ENCODE peak calls at places on chromosomes 12 and 14, in eight cellular contexts. M, A, U, X, D, C, E and P are unnamed samples.

GRCh38 chr12:15268927-15269552 is 47.8 kb upstream of the RERG start:
- DNase-seq in D (no peak), X (no peak), M (no peak), A (no peak), C (no peak), E (peak; percentile 38), U (peak; percentile 73), P (peak; percentile 38)

GRCh38 chr12:65825573-65826512 is 1.6 kb downstream of the HMGA2 start:
- DNase-seq in C (no peak), A (peak; percentile 65), M (no peak), U (peak; percentile 90), E (peak; percentile 28), X (peak; percentile 48), D (no peak), P (no peak)

GRCh38 chr12:47773062-47773857 is at the start of gene SLC48A1:
- DNase-seq in X (peak; percentile 85), M (no peak), E (peak; percentile 85), D (no peak), U (peak; percentile 93), C (peak; percentile 67), A (peak; percentile 90), P (peak; percentile 57)

GRCh38 chr12:17204289-17205054 is 598.5 kb upstream of the LMO3 start:
- DNase-seq in X (no peak), D (no peak), E (no peak), U (no peak), M (no peak), A (no peak), C (no peak), P (no peak)

GRCh38 chr12:50005150-50005549 is 20.1 kb downstream of the RACGAP1 start:
- DNase-seq in M (no peak), E (no peak), A (no peak), U (no peak), D (no peak), X (no peak), C (no peak), P (no peak)

GRCh38 chr14:104731249-104731924 is 7.4 kb downstream of the ADSS1 start:
- DNase-seq in D (no peak), E (no peak), X (no peak), U (peak; percentile 59), A (no peak), C (no peak), M (no peak), P (no peak)

GRCh38 chr14:94028450-94028826 is 2.3 kb downstream of the OTUB2 start:
- DNase-seq in X (no peak), E (no peak), D (no peak), U (peak; percentile 33), A (no peak), C (no peak), M (no peak), P (no peak)

GRCh38 chr12:112514926-112515642 is 96.3 kb downstream of the PTPN11 start:
- DNase-seq in D (no peak), A (no peak), M (no peak), X (no peak), E (no peak), C (no peak), U (no peak), P (no peak)

GRCh38 chr12:16027012-16027411 is 115.9 kb downstream of the DERA start:
- DNase-seq in D (no peak), E (no peak), A (no peak), U (no peak), M (no peak), C (no peak), X (no peak), P (no peak)

GRCh38 chr12:56001446-56002100 is 4.5 kb downstream of the SUOX start:
- DNase-seq in E (no peak), C (no peak), U (no peak), A (no peak), X (no peak), D (no peak), M (no peak), P (no peak)

GRCh38 chr12:22266101-22266500 is 68.4 kb downstream of the ST8SIA1 start:
- DNase-seq in C (no peak), U (no peak), E (no peak), D (no peak), A (no peak), X (no peak), M (no peak), P (no peak)

GRCh38 chr14:56195727-56196126 is 77.5 kb downstream of the PELI2 start:
- DNase-seq in C (no peak), U (no peak), X (no peak), D (no peak), E (peak; percentile 65), M (no peak), A (no peak), P (no peak)

GRCh38 chr12:63889721-63890509 is 45.4 kb downstream of the SRGAP1 start:
- DNase-seq in E (no peak), A (no peak), M (no peak), D (no peak), C (no peak), X (no peak), U (no peak), P (no peak)

GRCh38 chr12:72511906-72512305 is 239.7 kb downstream of the TRHDE start:
- DNase-seq in A (no peak), D (no peak), E (peak; percentile 23), X (no peak), M (no peak), C (no peak), U (peak; percentile 62), P (no peak)

GRCh38 chr12:76611533-76611932 is 52.0 kb upstream of the OSBPL8 start:
- DNase-seq in D (no peak), E (no peak), A (no peak), M (no peak), C (no peak), X (no peak), U (no peak), P (no peak)

GRCh38 chr14:92970233-92970625 is 47.3 kb downstream of the CHGA start:
- DNase-seq in C (no peak), E (no peak), D (no peak), U (no peak), M (no peak), X (peak; percentile 28), A (no peak), P (no peak)

GRCh38 chr14:61561657-61562276 is 133.5 kb upstream of the HIF1A start:
- DNase-seq in X (peak; percentile 66), C (peak; percentile 76), U (no peak), D (peak; percentile 58), M (peak; percentile 74), A (peak; percentile 74), E (peak; percentile 81), P (peak; percentile 63)

GRCh38 chr12:30694971-30695326 is 720 bp downstream of the IPO8 start:
- DNase-seq in D (no peak), A (peak; percentile 78), M (peak; percentile 50), E (peak; percentile 70), U (peak; percentile 64), C (peak; percentile 54), X (peak; percentile 63), P (peak; percentile 30)

GRCh38 chr12:59980491-59980890 is 384.7 kb downstream of the SLC16A7 start:
- DNase-seq in C (no peak), X (no peak), E (no peak), D (no peak), M (no peak), U (no peak), A (no peak), P (no peak)

GRCh38 chr12:76962099-76962498 is 83.3 kb upstream of the CSRP2 start:
- DNase-seq in D (no peak), X (no peak), U (no peak), C (no peak), A (no peak), M (no peak), E (no peak), P (no peak)

DNA sequence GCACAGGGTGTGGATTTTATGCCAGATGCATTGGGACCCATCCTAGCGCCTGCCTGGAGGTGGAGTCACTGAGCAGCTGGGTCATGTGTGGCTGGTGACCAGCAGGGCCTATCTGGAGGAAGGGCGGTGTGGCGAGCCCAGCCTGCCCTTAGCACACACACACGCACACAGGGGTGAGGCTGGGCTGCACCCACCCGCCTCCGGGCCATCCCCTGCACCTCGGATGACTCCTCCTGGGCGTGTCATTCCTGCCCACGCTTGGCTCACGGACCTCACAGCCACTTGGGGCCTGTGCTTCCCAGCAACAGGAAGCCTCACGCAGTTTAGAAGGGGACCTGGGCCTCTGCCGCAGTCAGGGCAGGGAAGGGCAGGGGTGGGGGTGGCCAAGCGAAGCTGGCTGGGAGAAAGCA is 36.2 kb upstream of the FZD10 start:
- DNase-seq in C (no peak), D (no peak), A (no peak), E (peak; percentile 19), U (no peak), M (peak; percentile 35), X (no peak), P (no peak)
- TF ChIP-seq CTCF in C (no peak), D (no peak), A (no peak), E (no peak), U (peak; percentile 9), M (no peak), X (no peak), P (no peak)

GRCh38 chr14:22561661-22562579 is 27.1 kb downstream of the DAD1 start:
- DNase-seq in C (peak; percentile 70), M (no peak), D (no peak), E (no peak), A (no peak), X (peak; percentile 71), U (no peak), P (no peak)
- H3K4me1 ChIP-seq in C (peaks cover 20% of the 10 kb centered on the region), M (peaks cover 3% of the 10 kb centered on the region), D (no peaks in the 10 kb centered on the region), E (peaks cover 62% of the 10 kb centered on the region), A (peaks cover 66% of the 10 kb centered on the region), X (peaks cover 86% of the 10 kb centered on the region), U (peaks cover 32% of the 10 kb centered on the region), P (no peaks in the 10 kb centered on the region)

GRCh38 chr12:48978741-48979601 is 849 bp downstream of the WNT1 start:
- DNase-seq in M (no peak), C (no peak), E (no peak), A (no peak), D (no peak), U (peak; percentile 30), X (no peak), P (no peak)

GRCh38 chr12:48979602-48980388 is 1.7 kb downstream of the WNT1 start:
- DNase-seq in C (no peak), M (no peak), E (peak; percentile 58), A (no peak), U (peak; percentile 56), D (no peak), X (no peak), P (no peak)

GRCh38 chr12:48978291-48978740 is at the start of gene WNT1:
- DNase-seq in M (no peak), U (peak; percentile 41), D (no peak), A (no peak), C (no peak), X (no peak), E (peak; percentile 38), P (no peak)

GRCh38 chr12:48980389-48980952 is 2.3 kb downstream of the WNT1 start:
- DNase-seq in M (no peak), A (no peak), E (peak; percentile 25), C (no peak), U (peak; percentile 70), X (peak; percentile 58), D (no peak), P (no peak)

GRCh38 chr12:48977290-48978281 is 536 bp upstream of the WNT1 start:
- DNase-seq in X (peak; percentile 83), E (peak; percentile 62), M (no peak), D (no peak), C (peak; percentile 62), A (peak; percentile 87), U (peak; percentile 82), P (no peak)
- H3K4me3 ChIP-seq in X (peak overlapping the region; percentile 51), E (no peak overlapping the region), M (no peak overlapping the region), D (peak overlapping the region; percentile 63), C (no peak overlapping the region), A (no peak overlapping the region), U (no peak overlapping the region), P (no peak overlapping the region)

GRCh38 chr12:122031342-122032216 is 9.9 kb downstream of the BCL7A start:
- DNase-seq in A (peak; percentile 77), D (no peak), U (peak; percentile 65), C (peak; percentile 61), M (no peak), X (peak; percentile 68), E (peak; percentile 71), P (no peak)
- TF ChIP-seq CTCF in A (peak; percentile 84), D (peak; percentile 77), U (peak; percentile 71), C (peak; percentile 40), M (peak; percentile 57), X (peak; percentile 75), E (peak; percentile 58), P (peak; percentile 25)